ENCODE peak calls at places on chromosomes 5 and 9, in four cellular contexts. One of them, this sample, is unnamed.

GRCh38 chr5:173618927-173619519 is 2.6 kb upstream of the BOD1 start:
- DNase-seq in HCT116: peak; percentile 37
- DNase-seq in ovary: no peak
- DNase-seq in A549: peak; percentile 76
- DNase-seq in this sample: peak; percentile 41

GRCh38 chr9:27352457-27353188 is 55.7 kb upstream of the EQTN start:
- DNase-seq in HCT116: no peak
- DNase-seq in ovary: no peak
- DNase-seq in A549: no peak
- DNase-seq in this sample: no peak

GRCh38 chr5:11164456-11165286 is 403.6 kb upstream of the DAP start:
- DNase-seq in HCT116: no peak
- DNase-seq in ovary: no peak
- DNase-seq in A549: no peak
- DNase-seq in this sample: no peak

GRCh38 chr9:127640908-127641545 is 28.9 kb downstream of the STXBP1 start:
- DNase-seq in HCT116: no peak
- DNase-seq in ovary: no peak
- DNase-seq in A549: no peak
- DNase-seq in this sample: no peak

GRCh38 chr5:144433140-144433822 is 262.6 kb downstream of the KCTD16 start:
- DNase-seq in HCT116: no peak
- DNase-seq in ovary: no peak
- DNase-seq in A549: no peak
- DNase-seq in this sample: no peak

GRCh38 chr5:132962429-132962928 is 955 bp downstream of the AFF4 start:
- DNase-seq in HCT116: peak; percentile 32
- DNase-seq in ovary: no peak
- DNase-seq in A549: peak; percentile 27
- DNase-seq in this sample: peak; percentile 41

GRCh38 chr9:93891050-93891449 is 64.1 kb downstream of the BARX1 start:
- DNase-seq in HCT116: no peak
- DNase-seq in ovary: peak; percentile 11
- DNase-seq in A549: no peak
- DNase-seq in this sample: no peak

GRCh38 chr5:75450069-75450468 is 61.4 kb downstream of the CERT1 start:
- DNase-seq in HCT116: no peak
- DNase-seq in ovary: no peak
- DNase-seq in A549: no peak
- DNase-seq in this sample: peak; percentile 43

GRCh38 chr5:24314106-24314505 is 330.7 kb downstream of the CDH10 start:
- DNase-seq in HCT116: no peak
- DNase-seq in ovary: no peak
- DNase-seq in A549: no peak
- DNase-seq in this sample: no peak

GRCh38 chr9:117903453-117903852 is 199.2 kb downstream of the TLR4 start:
- DNase-seq in HCT116: no peak
- DNase-seq in ovary: no peak
- DNase-seq in A549: no peak
- DNase-seq in this sample: no peak

GRCh38 chr5:132378580-132378979 is 9.1 kb downstream of the SLC22A5 start:
- DNase-seq in HCT116: no peak
- DNase-seq in ovary: no peak
- DNase-seq in A549: no peak
- DNase-seq in this sample: no peak

DNA sequence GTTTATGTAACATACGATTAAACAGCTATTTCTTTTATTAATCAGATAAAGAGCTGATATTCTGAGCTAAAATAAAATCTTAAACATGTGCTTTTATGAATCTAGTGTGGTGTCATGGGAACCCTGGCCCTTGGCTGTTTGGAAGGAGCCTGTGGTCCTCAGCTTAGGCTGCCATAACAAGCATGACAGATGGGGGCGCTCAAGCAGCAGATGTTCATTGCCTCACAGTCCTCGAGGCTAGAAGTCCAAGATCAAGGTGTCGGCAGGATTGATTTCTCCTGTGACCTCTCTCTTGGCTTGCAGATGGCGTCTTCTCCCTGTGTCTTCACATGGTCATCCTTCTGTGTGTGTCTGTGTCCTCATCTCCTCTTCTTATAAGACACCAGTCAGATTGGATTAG is 448.2 kb downstream of the GADD45G start:
- DNase-seq in HCT116: peak; percentile 18
- DNase-seq in ovary: no peak
- DNase-seq in A549: no peak
- DNase-seq in this sample: no peak
- TF ChIP-seq CTCF in HCT116: peak; percentile 51
- TF ChIP-seq CTCF in ovary: no peak
- TF ChIP-seq CTCF in A549: no peak
- TF ChIP-seq CTCF in this sample: no peak

DNA sequence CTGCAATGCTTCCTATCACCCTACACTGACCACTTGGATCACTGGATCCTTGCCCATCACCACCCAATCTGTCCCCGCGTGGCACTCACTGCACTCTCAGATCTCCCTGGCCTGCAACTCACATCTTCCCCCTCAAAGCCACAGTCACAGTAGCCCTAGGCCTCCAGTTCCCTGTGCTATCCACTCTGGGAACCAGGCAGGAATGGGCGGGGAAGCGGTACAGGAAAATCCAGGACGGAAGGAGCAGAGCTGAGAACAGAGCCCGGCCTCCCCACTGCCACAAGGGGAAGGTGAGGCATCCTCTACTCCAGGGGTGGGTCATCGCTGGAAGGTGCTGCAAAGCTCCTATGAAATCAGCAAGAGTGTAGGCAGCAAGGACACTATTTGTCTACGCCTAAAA is 102.6 kb downstream of the ESM1 start:
- DNase-seq in HCT116: no peak
- DNase-seq in ovary: peak; percentile 38
- DNase-seq in A549: no peak
- DNase-seq in this sample: no peak
- H3K4me3 ChIP-seq in HCT116: no peak overlapping the region
- H3K4me3 ChIP-seq in ovary: peak overlapping the region; percentile 45
- H3K4me3 ChIP-seq in A549: no peak overlapping the region
- H3K4me3 ChIP-seq in this sample: no peak overlapping the region

DNA sequence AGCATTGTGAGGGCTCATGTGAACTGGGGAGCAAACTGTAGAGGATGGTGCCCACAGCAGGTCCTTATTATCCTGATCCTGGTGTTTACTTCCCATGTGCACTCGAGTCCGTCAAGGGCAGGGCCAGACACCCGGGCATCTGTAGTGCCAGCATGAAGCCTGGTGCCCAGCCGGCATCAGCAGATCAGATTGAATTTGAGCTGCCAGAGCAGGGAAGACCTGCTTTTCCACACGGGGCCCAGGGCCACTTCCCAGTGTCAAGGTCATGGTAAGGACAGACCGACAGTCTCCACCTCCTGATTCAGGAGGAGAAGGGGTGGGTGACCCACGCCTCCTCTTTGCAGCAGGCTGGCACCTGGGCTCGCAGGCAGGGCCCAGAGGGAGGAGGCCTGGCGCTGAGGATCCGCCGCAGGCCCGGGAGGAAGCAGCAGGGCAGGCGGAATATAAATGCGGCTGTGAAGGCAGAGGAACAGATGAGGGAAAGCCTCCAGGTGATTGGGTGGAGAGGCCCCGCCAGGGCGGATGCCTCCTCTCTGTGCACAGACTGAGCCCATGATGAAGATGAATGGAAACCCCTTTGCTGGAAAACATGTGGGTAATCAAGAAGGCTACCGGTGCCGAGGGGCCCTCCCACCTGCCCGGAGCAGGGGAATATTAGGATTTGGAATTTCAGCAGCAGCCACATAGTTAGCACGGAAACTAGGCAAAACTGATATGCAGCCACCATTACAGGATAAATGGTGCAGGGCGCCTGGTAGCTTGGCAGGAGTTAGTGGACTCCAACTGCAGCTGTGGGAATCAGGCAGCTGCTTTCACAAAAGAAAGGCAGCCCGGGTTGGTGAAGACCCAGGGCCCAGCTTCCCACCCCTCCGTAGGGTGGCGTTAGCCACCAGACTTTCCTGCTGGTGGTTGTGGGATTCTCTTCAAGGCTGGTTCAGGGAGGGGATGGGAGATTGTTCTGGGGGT is 114.9 kb downstream of the GAPVD1 start:
- DNase-seq in HCT116: no peak
- DNase-seq in ovary: no peak
- DNase-seq in A549: no peak
- DNase-seq in this sample: no peak
- TF ChIP-seq POLR2A in HCT116: no peak
- TF ChIP-seq POLR2A in ovary: no peak
- TF ChIP-seq POLR2A in A549: no peak
- TF ChIP-seq POLR2A in this sample: no peak

DNA sequence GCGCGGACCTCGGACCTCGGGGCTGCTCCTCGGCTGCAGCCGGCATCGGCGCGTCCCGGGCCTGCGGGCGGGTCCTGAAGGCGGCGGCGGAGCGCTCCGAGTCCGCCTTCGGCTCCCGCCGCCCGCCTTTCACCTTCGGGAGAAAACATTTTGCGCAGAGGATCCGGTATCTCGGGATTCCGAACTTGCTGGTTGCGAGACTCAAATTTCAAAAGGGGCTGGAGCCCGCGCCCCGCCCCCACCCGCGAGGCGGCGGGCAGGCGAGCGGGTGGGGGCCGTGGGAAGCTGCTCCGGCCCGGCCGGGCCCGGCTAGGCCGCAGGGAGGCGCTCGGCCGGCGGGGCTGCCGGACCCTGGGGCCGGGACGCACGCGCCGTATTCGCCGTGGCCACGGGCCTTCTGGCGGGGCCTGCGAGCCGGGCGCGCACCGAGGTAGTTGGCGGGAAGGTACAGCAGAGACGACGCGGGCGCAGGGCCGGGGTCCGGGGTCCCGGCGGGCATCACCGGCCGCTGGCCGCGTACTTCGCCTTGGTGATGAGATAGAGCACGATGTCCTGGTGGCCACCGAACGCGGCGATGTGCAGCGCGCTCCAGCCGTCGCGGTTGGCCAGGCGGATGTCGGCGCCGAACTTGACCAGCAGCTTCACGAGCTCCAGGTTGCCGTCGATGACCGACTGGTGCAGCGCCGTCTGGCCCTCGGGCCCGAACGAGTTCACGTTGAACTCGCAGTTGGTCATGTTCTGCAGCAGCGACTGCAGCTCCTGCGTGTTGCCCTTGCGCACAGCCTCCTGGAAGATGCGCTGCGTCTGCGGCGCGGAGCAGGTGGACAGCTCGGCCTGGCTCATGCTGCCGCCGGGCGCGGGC is 754 bp downstream of the NRARP start:
- DNase-seq in HCT116: peak; percentile 29
- DNase-seq in ovary: peak; percentile 65
- DNase-seq in A549: no peak
- DNase-seq in this sample: peak; percentile 52
- TF ChIP-seq CTCF in HCT116: peak; percentile 21
- TF ChIP-seq CTCF in ovary: no peak
- TF ChIP-seq CTCF in A549: peak; percentile 47
- TF ChIP-seq CTCF in this sample: no peak

DNA sequence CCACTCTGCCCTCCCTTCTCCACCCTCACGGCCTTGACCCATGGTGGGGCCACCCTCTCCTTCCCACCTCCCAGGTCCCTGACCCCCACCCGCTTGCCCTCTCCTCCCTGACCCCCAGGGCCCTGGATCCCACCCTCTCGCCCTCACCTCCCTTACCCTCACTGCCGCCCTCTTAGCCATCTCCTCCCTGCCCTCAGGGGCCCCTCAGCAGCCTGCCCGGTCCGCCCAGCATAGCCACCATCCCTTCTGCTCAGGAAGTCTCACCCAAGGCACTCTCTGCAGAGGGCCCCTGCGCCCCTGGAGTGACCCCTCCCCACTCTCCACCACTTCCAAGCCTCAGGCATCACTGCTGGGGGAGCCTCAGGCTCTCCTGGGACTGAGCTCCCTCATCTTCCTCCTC is 66.3 kb downstream of the MRPL36 start:
- DNase-seq in HCT116: no peak
- DNase-seq in ovary: no peak
- DNase-seq in A549: no peak
- DNase-seq in this sample: no peak
- H3K4me3 ChIP-seq in HCT116: no peak overlapping the region
- H3K4me3 ChIP-seq in ovary: no peak overlapping the region
- H3K4me3 ChIP-seq in A549: no peak overlapping the region
- H3K4me3 ChIP-seq in this sample: no peak overlapping the region

GRCh38 chr9:71911061-71911907 is at the start of the genes ABHD17B and C9orf85:
- DNase-seq in HCT116: peak; percentile 99
- DNase-seq in ovary: peak; percentile 98
- DNase-seq in A549: peak; percentile 96
- DNase-seq in this sample: peak; percentile 100
- TF ChIP-seq POLR2A in HCT116: peak; percentile 96
- TF ChIP-seq POLR2A in ovary: peak; percentile 93
- TF ChIP-seq POLR2A in A549: peak; percentile 100
- TF ChIP-seq POLR2A in this sample: peak; percentile 99

DNA sequence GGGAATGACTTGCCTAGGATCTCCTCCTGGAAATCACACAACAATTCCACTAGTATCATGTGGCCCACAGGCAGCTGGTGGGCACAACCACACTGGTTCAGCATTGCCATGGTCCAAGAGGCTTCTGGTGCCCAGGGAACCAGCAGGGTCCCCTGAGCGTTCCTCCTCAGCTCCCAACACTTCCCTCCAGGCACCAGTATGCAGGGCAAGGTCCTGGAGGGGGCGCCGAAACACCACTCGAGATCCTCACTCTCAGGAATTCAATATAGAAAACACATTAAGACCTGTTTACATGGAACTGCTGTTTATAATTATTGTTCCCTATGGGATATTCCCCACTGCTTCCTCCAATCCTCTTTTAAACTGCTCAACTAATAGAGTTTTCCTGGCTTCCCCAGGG is 91.9 kb upstream of the GABRP start:
- DNase-seq in HCT116: no peak
- DNase-seq in ovary: no peak
- DNase-seq in A549: no peak
- DNase-seq in this sample: no peak
- TF ChIP-seq CTCF in HCT116: peak; percentile 31
- TF ChIP-seq CTCF in ovary: no peak
- TF ChIP-seq CTCF in A549: no peak
- TF ChIP-seq CTCF in this sample: no peak

GRCh38 chr9:112380771-112381181 is 868 bp downstream of the HSDL2 start:
- DNase-seq in HCT116: no peak
- DNase-seq in ovary: no peak
- DNase-seq in A549: no peak
- DNase-seq in this sample: no peak
- H3K4me3 ChIP-seq in HCT116: peak overlapping the region; percentile 86
- H3K4me3 ChIP-seq in ovary: peak overlapping the region; percentile 62
- H3K4me3 ChIP-seq in A549: peak overlapping the region; percentile 70
- H3K4me3 ChIP-seq in this sample: peak overlapping the region; percentile 60

GRCh38 chr5:158174918-158175663 is 316.1 kb upstream of the CLINT1 start:
- DNase-seq in HCT116: peak; percentile 24
- DNase-seq in ovary: peak; percentile 83
- DNase-seq in A549: peak; percentile 63
- DNase-seq in this sample: peak; percentile 72
- TF ChIP-seq POLR2A in HCT116: no peak
- TF ChIP-seq POLR2A in ovary: no peak
- TF ChIP-seq POLR2A in A549: no peak
- TF ChIP-seq POLR2A in this sample: no peak

GRCh38 chr5:107523019-107523680 is 147.6 kb downstream of the EFNA5 start:
- DNase-seq in HCT116: no peak
- DNase-seq in ovary: no peak
- DNase-seq in A549: peak; percentile 28
- DNase-seq in this sample: no peak
- TF ChIP-seq CTCF in HCT116: no peak
- TF ChIP-seq CTCF in ovary: no peak
- TF ChIP-seq CTCF in A549: no peak
- TF ChIP-seq CTCF in this sample: no peak

This sample was measured in thyroid gland.